ENCODE peak calls at places on chromosomes 12 and 14, in four cellular contexts. C is pulmonary artery endothelial cell, G is GM18507, Y is amygdala. I is an unnamed sample.

GRCh38 chr14:90599748-90600507 is 203.1 kb downstream of the CALM1 start:
- DNase-seq in C (no peak), G (no peak), Y (no peak), I (peak; percentile 43)

GRCh38 chr12:94994312-94994711 is 9.2 kb downstream of the NDUFA12 start:
- DNase-seq in C (no peak), G (no peak), Y (no peak), I (no peak)

GRCh38 chr12:49983892-49984291 is 11.1 kb downstream of the AQP6 start:
- DNase-seq in C (peak; percentile 69), G (no peak), Y (no peak), I (no peak)

GRCh38 chr12:72368719-72369505 is 96.7 kb downstream of the TRHDE start:
- DNase-seq in C (no peak), G (no peak), Y (no peak), I (no peak)

GRCh38 chr14:20610002-20610765 is 19.0 kb upstream of the RNASE12 start:
- DNase-seq in C (no peak), G (no peak), Y (peak; percentile 38), I (peak; percentile 82)

GRCh38 chr12:15209782-15210181 is 11.4 kb downstream of the RERG start:
- DNase-seq in C (no peak), G (no peak), Y (no peak), I (no peak)

GRCh38 chr14:58307597-58308316 is 9.4 kb downstream of the ARID4A start:
- DNase-seq in C (no peak), G (no peak), Y (no peak), I (no peak)

GRCh38 chr12:108457006-108457733 is 57.9 kb upstream of the FICD start:
- DNase-seq in C (peak; percentile 19), G (peak; percentile 40), Y (peak; percentile 2), I (peak; percentile 70)

GRCh38 chr14:92121207-92121669 is 268 bp downstream of the NDUFB1 start:
- DNase-seq in C (no peak), G (no peak), Y (no peak), I (peak; percentile 12)

GRCh38 chr14:99289394-99290189 is 17.6 kb upstream of the BCL11B start:
- DNase-seq in C (no peak), G (no peak), Y (no peak), I (no peak)

GRCh38 chr14:24080888-24081738 is 9.8 kb downstream of the CPNE6 start:
- DNase-seq in C (no peak), G (peak; percentile 77), Y (peak; percentile 25), I (peak; percentile 77)

GRCh38 chr12:118064608-118065007 is 3.6 kb upstream of the WSB2 start:
- DNase-seq in C (no peak), G (no peak), Y (no peak), I (no peak)

GRCh38 chr12:57389033-57389432 is 41.8 kb downstream of the R3HDM2 start:
- DNase-seq in C (peak; percentile 47), G (no peak), Y (no peak), I (no peak)

GRCh38 chr14:102081231-102082080 is 5.4 kb downstream of the HSP90AA1 start:
- DNase-seq in C (no peak), G (no peak), Y (no peak), I (no peak)

GRCh38 chr14:89853976-89854693 is 100.4 kb downstream of the EFCAB11 start:
- DNase-seq in C (no peak), G (no peak), Y (no peak), I (no peak)

GRCh38 chr14:54000341-54000811 is 43.8 kb upstream of the BMP4 start:
- DNase-seq in C (peak; percentile 45), G (no peak), Y (no peak), I (no peak)

GRCh38 chr12:90085491-90086274 is 377.0 kb upstream of the ATP2B1 start:
- DNase-seq in C (no peak), G (no peak), Y (no peak), I (no peak)

GRCh38 chr14:74905595-74906142 is 17.4 kb downstream of the RPS6KL1 start:
- DNase-seq in C (no peak), G (peak; percentile 67), Y (no peak), I (peak; percentile 56)

GRCh38 chr12:117518594-117519270 is 157.3 kb upstream of the NOS1 start:
- DNase-seq in C (no peak), G (no peak), Y (no peak), I (peak; percentile 4)

GRCh38 chr12:19739195-19739776 is 300.0 kb downstream of the AEBP2 start:
- DNase-seq in C (no peak), G (no peak), Y (no peak), I (peak; percentile 64)

GRCh38 chr12:50120953-50121352 is 8.9 kb downstream of the COX14 start:
- DNase-seq in C (no peak), G (no peak), Y (no peak), I (no peak)

GRCh38 chr12:109829667-109830066 is 3.5 kb downstream of the TRPV4 start:
- DNase-seq in C (no peak), G (no peak), Y (no peak), I (no peak)

GRCh38 chr12:27952510-27952909 is 20.0 kb downstream of the PTHLH start:
- DNase-seq in C (no peak), G (no peak), Y (no peak), I (no peak)

GRCh38 chr12:3342051-3342450 is 149.0 kb upstream of the PRMT8 start:
- DNase-seq in C (no peak), G (no peak), Y (peak; percentile 35), I (no peak)

GRCh38 chr12:19110541-19110940 is 19.0 kb upstream of the PLEKHA5 start:
- DNase-seq in C (no peak), G (no peak), Y (no peak), I (no peak)

GRCh38 chr14:82075566-82075965 is 541.9 kb upstream of the SEL1L start:
- DNase-seq in C (no peak), G (no peak), Y (no peak), I (peak; percentile 51)

GRCh38 chr14:79136437-79137430 is 966.6 kb downstream of the NRXN3 start:
- DNase-seq in C (no peak), G (no peak), Y (no peak), I (no peak)

GRCh38 chr12:57779736-57780135 is 2.9 kb upstream of the TSFM start:
- DNase-seq in C (no peak), G (no peak), Y (no peak), I (no peak)

GRCh38 chr14:93902619-93903307 is 24.4 kb upstream of the FAM181A start:
- DNase-seq in C (no peak), G (no peak), Y (no peak), I (no peak)

GRCh38 chr12:47164116-47164515 is 84.4 kb upstream of the AMIGO2 start:
- DNase-seq in C (no peak), G (no peak), Y (no peak), I (no peak)

GRCh38 chr12:72081787-72082186 is 143.1 kb downstream of the TPH2 start:
- DNase-seq in C (no peak), G (no peak), Y (no peak), I (no peak)

GRCh38 chr12:83958997-83959396 is 953.6 kb downstream of the SLC6A15 start:
- DNase-seq in C (no peak), G (no peak), Y (no peak), I (no peak)

GRCh38 chr12:153080-153746 is 60.7 kb downstream of the SLC6A12 start:
- DNase-seq in C (no peak), G (peak; percentile 33), Y (no peak), I (peak; percentile 90)

I was measured in RPMI8226.